ENCODE peak calls at places on chromosomes 13 and 19, in four cellular contexts. O, N, K and M are unnamed samples.

GRCh38 chr13:110185696-110186095 is 121.3 kb downstream of the COL4A1 start:
- DNase-seq in O (no peak), N (no peak), K (no peak), M (no peak)

GRCh38 chr19:29934257-29934656 is 7.8 kb upstream of the URI1 start:
- DNase-seq in O (no peak), N (no peak), K (no peak), M (no peak)

GRCh38 chr13:36362251-36362650 is 16.1 kb upstream of the SPART start:
- DNase-seq in O (no peak), N (no peak), K (no peak), M (no peak)

GRCh38 chr19:17160908-17161307 is 54.2 kb upstream of the USE1 start:
- DNase-seq in O (no peak), N (no peak), K (no peak), M (no peak)

GRCh38 chr13:23279321-23279720 is 98.5 kb downstream of the SGCG start:
- DNase-seq in O (no peak), N (no peak), K (no peak), M (no peak)

GRCh38 chr13:22235285-22235949 is 564.5 kb downstream of the FGF9 start:
- DNase-seq in O (no peak), N (peak), K (no peak), M (no peak)

GRCh38 chr13:113916330-113916815 is 52.5 kb upstream of the GAS6 start:
- DNase-seq in O (no peak), N (no peak), K (no peak), M (no peak)

GRCh38 chr13:110869805-110870706 is 44.8 kb downstream of the ANKRD10 start:
- DNase-seq in O (peak), N (peak), K (no peak), M (no peak)

GRCh38 chr13:99496322-99497142 is 4.7 kb upstream of the TM9SF2 start:
- DNase-seq in O (peak), N (peak), K (peak), M (peak)

GRCh38 chr19:7145494-7145893 is 76.0 kb downstream of the ZNF557 start:
- DNase-seq in O (no peak), N (no peak), K (no peak), M (no peak)

GRCh38 chr19:49497047-49497789 is 984 bp downstream of the RPS11 start:
- DNase-seq in O (peak), N (peak), K (peak), M (peak)

GRCh38 chr13:22967669-22968068 is 213.1 kb upstream of the SGCG start:
- DNase-seq in O (no peak), N (no peak), K (no peak), M (no peak)

GRCh38 chr19:32702010-32702409 is 10.4 kb downstream of the NUDT19 start:
- DNase-seq in O (no peak), N (no peak), K (no peak), M (no peak)

GRCh38 chr19:16928916-16929315 is 40.1 kb downstream of the F2RL3 start:
- DNase-seq in O (no peak), N (no peak), K (no peak), M (no peak)

GRCh38 chr19:51327066-51327985 is 14.6 kb downstream of the VSIG10L start:
- DNase-seq in O (peak), N (peak), K (peak), M (no peak)

GRCh38 chr13:63501702-63502101 is 2086.1 kb upstream of the PCDH20 start:
- DNase-seq in O (no peak), N (no peak), K (no peak), M (no peak)

GRCh38 chr19:20321139-20321656 is 154.2 kb downstream of the ZNF486 start:
- DNase-seq in O (no peak), N (no peak), K (no peak), M (no peak)

GRCh38 chr19:53870485-53870844 is 2.8 kb downstream of the MYADM start:
- DNase-seq in O (no peak), N (no peak), K (no peak), M (no peak)

GRCh38 chr19:41869374-41869955 is 7.6 kb upstream of the CD79A start:
- DNase-seq in O (no peak), N (no peak), K (no peak), M (no peak)

GRCh38 chr19:46134527-46134926 is 10.0 kb upstream of the IGFL3 start:
- DNase-seq in O (no peak), N (no peak), K (no peak), M (no peak)

GRCh38 chr19:1815605-1816529 is 3.8 kb upstream of the ATP8B3 start:
- DNase-seq in O (no peak), N (no peak), K (no peak), M (no peak)

GRCh38 chr19:16025108-16026101 is 50.9 kb upstream of the TPM4 start:
- DNase-seq in O (no peak), N (no peak), K (no peak), M (no peak)

GRCh38 chr13:47114030-47114429 is 217.2 kb upstream of the HTR2A start:
- DNase-seq in O (no peak), N (no peak), K (no peak), M (no peak)

GRCh38 chr19:42313840-42314755 is 989 bp downstream of the TMEM145 start:
- DNase-seq in O (no peak), N (no peak), K (no peak), M (no peak)

GRCh38 chr13:112368883-112369282 is 7.3 kb upstream of the SPACA7 start:
- DNase-seq in O (no peak), N (no peak), K (no peak), M (no peak)

GRCh38 chr13:24618219-24618955 is 61.8 kb upstream of the ATP12A start:
- DNase-seq in O (peak), N (peak), K (no peak), M (peak)

GRCh38 chr13:49110122-49110831 is 109.9 kb upstream of the MLNR start:
- DNase-seq in O (peak), N (peak), K (peak), M (peak)

GRCh38 chr13:59358014-59358413 is 805.7 kb downstream of the DIAPH3 start:
- DNase-seq in O (no peak), N (no peak), K (no peak), M (no peak)

GRCh38 chr19:1001538-1002166 is 1.4 kb downstream of the GRIN3B start:
- DNase-seq in O (peak), N (peak), K (peak), M (peak)

GRCh38 chr13:94329277-94329676 is 150.2 kb downstream of the DCT start:
- DNase-seq in O (no peak), N (no peak), K (no peak), M (no peak)

GRCh38 chr19:2426661-2427322 is 594 bp downstream of the TIMM13 start:
- DNase-seq in O (peak), N (peak), K (peak), M (peak)

GRCh38 chr19:3363841-3364500 is 2.4 kb upstream of the NFIC start:
- DNase-seq in O (no peak), N (no peak), K (no peak), M (no peak)

GRCh38 chr19:47357788-47358680 is 8.9 kb downstream of the DHX34 start:
- DNase-seq in O (no peak), N (no peak), K (no peak), M (no peak)

GRCh38 chr13:25114220-25114619 is 18.3 kb downstream of the PABPC3 start:
- DNase-seq in O (peak), N (peak), K (peak), M (peak)

GRCh38 chr13:36131215-36131930 is at the start of gene DCLK1:
- DNase-seq in O (no peak), N (no peak), K (no peak), M (no peak)

GRCh38 chr19:18672606-18673337 is 10.7 kb upstream of the CRTC1 start:
- DNase-seq in O (no peak), N (no peak), K (no peak), M (no peak)

GRCh38 chr19:2014731-2015610 is 543 bp downstream of the BTBD2 start:
- DNase-seq in O (no peak), N (peak), K (peak), M (no peak)